ENCODE peak calls at places on chromosomes 6 and 20, in five cellular contexts. G, Q, T, P and W are unnamed samples. For H3K4me1, the result is how much of the 10 kb centered on the place peaks cover.

GRCh38 chr20:33549229-33549628 is 59.3 kb downstream of the CBFA2T2 start:
- DNase-seq in G (no peak), Q (no peak), T (no peak), P (no peak), W (no peak)

GRCh38 chr6:162684961-162685360 is 42.6 kb downstream of the PRKN start:
- DNase-seq in G (no peak), Q (no peak), T (no peak), P (no peak), W (no peak)

GRCh38 chr20:61041481-61041880 is 210.6 kb upstream of the CDH4 start:
- DNase-seq in G (no peak), Q (no peak), T (no peak), P (no peak), W (no peak)

GRCh38 chr6:53770690-53771320 is 24.0 kb upstream of the LRRC1 start:
- DNase-seq in G (no peak), Q (no peak), T (no peak), P (no peak), W (no peak)

GRCh38 chr6:125197795-125198269 is 44.3 kb downstream of the TPD52L1 start:
- DNase-seq in G (peak), Q (peak), T (peak), P (peak), W (peak)

GRCh38 chr6:43992126-43992663 is 135.1 kb downstream of the MRPL14 start:
- DNase-seq in G (no peak), Q (no peak), T (no peak), P (no peak), W (no peak)

GRCh38 chr20:37524221-37524700 is 3.2 kb downstream of the NNAT start:
- DNase-seq in G (no peak), Q (peak), T (no peak), P (no peak), W (no peak)

GRCh38 chr20:16940701-16941100 is 192.5 kb downstream of the OTOR start:
- DNase-seq in G (no peak), Q (no peak), T (no peak), P (no peak), W (no peak)

GRCh38 chr20:31684153-31685003 is 38.3 kb downstream of the BCL2L1 start:
- DNase-seq in G (no peak), Q (no peak), T (no peak), P (no peak), W (no peak)

GRCh38 chr6:166786704-166787293 is 159.7 kb upstream of the RPS6KA2 start:
- DNase-seq in G (no peak), Q (no peak), T (no peak), P (peak), W (no peak)

GRCh38 chr6:85015396-85015990 is 251.1 kb upstream of the TBX18 start:
- DNase-seq in G (peak), Q (peak), T (peak), P (peak), W (peak)

GRCh38 chr6:29531668-29532067 is 27.9 kb downstream of the UBD start:
- DNase-seq in G (no peak), Q (no peak), T (no peak), P (no peak), W (no peak)

GRCh38 chr20:59666586-59666985 is 62.2 kb downstream of the PHACTR3 start:
- DNase-seq in G (no peak), Q (no peak), T (no peak), P (no peak), W (no peak)

GRCh38 chr6:35238843-35239289 is 20.7 kb upstream of the ZNF76 start:
- DNase-seq in G (peak), Q (no peak), T (peak), P (peak), W (peak)

GRCh38 chr6:6705061-6705425 is 116.5 kb downstream of the LY86 start:
- DNase-seq in G (no peak), Q (no peak), T (no peak), P (no peak), W (no peak)

GRCh38 chr6:72619883-72620696 is 1.8 kb upstream of the KCNQ5 start:
- DNase-seq in G (peak), Q (peak), T (peak), P (peak), W (peak)

GRCh38 chr20:36950432-36951197 is 893 bp downstream of the SAMHD1 start:
- DNase-seq in G (peak), Q (no peak), T (no peak), P (no peak), W (peak)

GRCh38 chr6:2999005-2999620 is 581 bp upstream of the NQO2 start:
- DNase-seq in G (no peak), Q (no peak), T (no peak), P (no peak), W (no peak)

GRCh38 chr6:39938773-39939381 is 4.6 kb upstream of the MOCS1 start:
- DNase-seq in G (no peak), Q (no peak), T (no peak), P (peak), W (no peak)

GRCh38 chr6:32843321-32843978 is 397 bp downstream of the PSMB8 start:
- DNase-seq in G (no peak), Q (peak), T (peak), P (no peak), W (no peak)

GRCh38 chr6:109660526-109660925 is 30.5 kb downstream of the AK9 start:
- DNase-seq in G (no peak), Q (no peak), T (no peak), P (no peak), W (no peak)

GRCh38 chr20:37406010-37406998 is 60.4 kb downstream of the SRC start:
- DNase-seq in G (no peak), Q (no peak), T (no peak), P (peak), W (peak)

GRCh38 chr6:45617441-45617840 is 239.7 kb upstream of the SUPT3H start:
- DNase-seq in G (no peak), Q (no peak), T (no peak), P (no peak), W (no peak)

GRCh38 chr6:88480822-88481221 is 314.7 kb upstream of the CNR1 start:
- DNase-seq in G (no peak), Q (no peak), T (no peak), P (no peak), W (no peak)

GRCh38 chr20:59644371-59644939 is 40.1 kb downstream of the PHACTR3 start:
- DNase-seq in G (no peak), Q (no peak), T (no peak), P (no peak), W (no peak)

GRCh38 chr20:61126369-61127195 is 125.5 kb upstream of the CDH4 start:
- DNase-seq in G (no peak), Q (no peak), T (no peak), P (no peak), W (no peak)

GRCh38 chr6:75791881-75792280 is 42.8 kb downstream of the MYO6 start:
- DNase-seq in G (no peak), Q (no peak), T (no peak), P (no peak), W (no peak)

GRCh38 chr6:50842861-50843384 is 24.3 kb downstream of the TFAP2B start:
- DNase-seq in G (no peak), Q (no peak), T (no peak), P (no peak), W (no peak)

GRCh38 chr6:168451805-168452204 is 10.8 kb downstream of the SMOC2 start:
- DNase-seq in G (no peak), Q (no peak), T (no peak), P (peak), W (no peak)
- TF ChIP-seq CTCF in G (no peak), Q (no peak), T (no peak), P (peak), W (peak)

DNA sequence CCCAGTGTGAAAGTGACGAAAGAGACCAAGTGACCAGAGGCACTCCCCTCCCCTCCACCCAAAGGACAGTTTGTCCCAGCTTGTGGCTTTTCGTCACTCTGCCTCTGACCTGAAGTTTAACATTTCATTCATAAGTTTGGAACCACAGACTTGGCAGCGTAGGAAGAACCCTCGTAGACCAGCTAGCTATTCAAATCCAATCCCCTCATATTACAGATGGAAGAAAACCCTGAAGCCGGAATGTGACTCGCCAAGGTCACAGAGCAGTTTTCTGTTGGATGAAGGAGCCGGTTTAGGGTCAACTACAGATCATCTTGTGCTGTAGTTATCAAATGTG is 3.9 kb upstream of the SYS1 start:
- DNase-seq in G (peak), Q (peak), T (peak), P (no peak), W (peak)
- H3K27ac ChIP-seq in G (peak), Q (peak), T (peak), P (peak), W (peak)

GRCh38 chr6:11231108-11231463 is 1.4 kb downstream of the NEDD9 start:
- DNase-seq in G (no peak), Q (no peak), T (no peak), P (no peak), W (no peak)
- H3K4me1 ChIP-seq in G (half or more), Q (under half), T (under half), P (under half), W (under half)

GRCh38 chr20:35207950-35208611 is 18.4 kb upstream of the MMP24 start:
- DNase-seq in G (peak), Q (peak), T (peak), P (peak), W (peak)
- TF ChIP-seq CTCF in G (peak), Q (peak), T (peak), P (peak), W (peak)

GRCh38 chr6:11025094-11025493 is 19.0 kb downstream of the ELOVL2 start:
- DNase-seq in G (no peak), Q (no peak), T (no peak), P (no peak), W (no peak)
- H3K27ac ChIP-seq in G (no peak), Q (no peak), T (no peak), P (no peak), W (no peak)

GRCh38 chr6:132962936-132963579 is 148.7 kb downstream of the RPS12 start:
- DNase-seq in G (peak), Q (peak), T (peak), P (peak), W (peak)

GRCh38 chr6:132960720-132961119 is 146.4 kb downstream of the RPS12 start:
- DNase-seq in G (no peak), Q (no peak), T (no peak), P (no peak), W (no peak)

GRCh38 chr6:132959927-132960326 is 145.6 kb downstream of the RPS12 start:
- DNase-seq in G (no peak), Q (no peak), T (no peak), P (no peak), W (no peak)

GRCh38 chr6:132961122-132961521 is 146.8 kb downstream of the RPS12 start:
- DNase-seq in G (no peak), Q (no peak), T (no peak), P (no peak), W (no peak)

GRCh38 chr6:132961610-132962009 is 147.2 kb downstream of the RPS12 start:
- DNase-seq in G (no peak), Q (no peak), T (no peak), P (peak), W (no peak)
- H3K4me1 ChIP-seq in G (under half), Q (under half), T (under half), P (under half), W (under half)